ENCODE peak calls at places on chromosome 22, in eight cellular contexts. A, Q, H, M, K, X, P and O are unnamed samples.

GRCh38 chr22:26722159-26722558 is 64.8 kb downstream of the MIAT start:
- DNase-seq in Q (no peak), M (no peak), X (no peak), P (peak; percentile 40), A (no peak), H (no peak), K (no peak), O (no peak)

GRCh38 chr22:20205964-20206708 is 55.3 kb upstream of the CCDC188 start:
- DNase-seq in M (no peak), P (peak; percentile 48), X (peak; percentile 74), K (no peak), H (peak; percentile 10), Q (peak; percentile 46), A (peak; percentile 81), O (no peak)

GRCh38 chr22:17384612-17385345 is 15.5 kb downstream of the CECR2 start:
- DNase-seq in P (no peak), K (no peak), M (no peak), X (no peak), Q (no peak), A (no peak), H (no peak), O (no peak)

GRCh38 chr22:29329581-29329980 is 14.1 kb upstream of the RASL10A start:
- DNase-seq in A (no peak), P (no peak), Q (no peak), H (no peak), M (no peak), X (no peak), K (no peak), O (no peak)

GRCh38 chr22:19524170-19525115 is at the start of gene CLDN5:
- DNase-seq in P (no peak), H (no peak), A (no peak), Q (no peak), K (no peak), X (peak; percentile 47), M (no peak), O (no peak)

GRCh38 chr22:33577862-33578411 is 342.3 kb downstream of the LARGE1 start:
- DNase-seq in K (no peak), X (no peak), M (no peak), H (no peak), Q (no peak), P (no peak), A (no peak), O (no peak)

GRCh38 chr22:49936018-49936972 is 17.9 kb downstream of the CRELD2 start:
- DNase-seq in X (peak; percentile 94), H (peak; percentile 87), P (peak; percentile 57), K (no peak), Q (peak; percentile 76), A (peak; percentile 83), M (no peak), O (peak; percentile 80)

GRCh38 chr22:20998411-20999336 is 3.2 kb downstream of the THAP7 start:
- DNase-seq in X (no peak), K (no peak), Q (no peak), H (no peak), A (no peak), P (peak; percentile 12), M (no peak), O (no peak)

GRCh38 chr22:40348025-40348658 is 1.8 kb downstream of the ADSL start:
- DNase-seq in A (peak; percentile 81), X (peak; percentile 61), M (no peak), Q (peak; percentile 69), P (peak; percentile 50), H (peak; percentile 29), K (peak; percentile 14), O (no peak)

GRCh38 chr22:31822523-31822922 is 68.7 kb downstream of the DEPDC5 start:
- DNase-seq in M (no peak), K (no peak), H (no peak), P (no peak), A (no peak), X (no peak), Q (no peak), O (no peak)

GRCh38 chr22:23786752-23787599 is at the start of gene SMARCB1:
- DNase-seq in Q (peak; percentile 88), H (peak; percentile 79), P (peak; percentile 84), A (peak; percentile 81), K (peak; percentile 80), X (peak; percentile 94), M (no peak), O (peak; percentile 88)

GRCh38 chr22:36331306-36331911 is 56.4 kb downstream of the MYH9 start:
- DNase-seq in K (no peak), X (peak; percentile 73), A (peak; percentile 95), M (no peak), H (peak; percentile 63), P (peak; percentile 96), Q (peak; percentile 61), O (peak; percentile 71)

GRCh38 chr22:38796262-38796957 is 2.5 kb upstream of the DNAL4 start:
- DNase-seq in P (no peak), M (no peak), X (no peak), K (no peak), Q (no peak), H (no peak), A (no peak), O (no peak)

GRCh38 chr22:31616315-31616980 is 45.6 kb downstream of the PISD start:
- DNase-seq in H (no peak), X (no peak), A (no peak), P (no peak), M (no peak), Q (no peak), K (no peak), O (no peak)

GRCh38 chr22:47200273-47201051 is 438.0 kb downstream of the TBC1D22A start:
- DNase-seq in A (no peak), X (no peak), H (no peak), Q (no peak), K (no peak), P (no peak), M (no peak), O (no peak)

GRCh38 chr22:39839917-39840510 is 53.5 kb downstream of the ENTHD1 start:
- DNase-seq in H (no peak), Q (no peak), M (no peak), K (no peak), P (no peak), X (no peak), A (no peak), O (no peak)

GRCh38 chr22:37610480-37611148 is 2.0 kb downstream of the GGA1 start:
- DNase-seq in M (no peak), P (no peak), A (no peak), H (no peak), Q (no peak), X (no peak), K (no peak), O (no peak)